ENCODE peak calls at places on chromosomes 12 and 14, in seven cellular contexts. One of them, this sample, is unnamed.

GRCh38 chr14:50308363-50308762 is 3.7 kb downstream of the L2HGDH start:
- DNase-seq in fibroblast of pulmonary artery: no peak
- DNase-seq in MG63: no peak
- DNase-seq in dorsolateral prefrontal cortex: no peak
- DNase-seq in mesenchymal stem cell: peak
- DNase-seq in BE2C: no peak
- DNase-seq in fibroblast of lung: peak
- DNase-seq in this sample: peak

GRCh38 chr12:109744026-109744425 is 30.4 kb downstream of the FAM222A start:
- DNase-seq in fibroblast of pulmonary artery: no peak
- DNase-seq in MG63: no peak
- DNase-seq in dorsolateral prefrontal cortex: peak
- DNase-seq in mesenchymal stem cell: no peak
- DNase-seq in BE2C: peak
- DNase-seq in fibroblast of lung: no peak
- DNase-seq in this sample: no peak

GRCh38 chr14:104433401-104434213 is 146.0 kb upstream of the C14orf180 start:
- DNase-seq in fibroblast of pulmonary artery: no peak
- DNase-seq in MG63: no peak
- DNase-seq in dorsolateral prefrontal cortex: peak
- DNase-seq in mesenchymal stem cell: no peak
- DNase-seq in BE2C: no peak
- DNase-seq in fibroblast of lung: no peak
- DNase-seq in this sample: no peak

GRCh38 chr14:23538785-23539184 is 12.8 kb downstream of the ZFHX2 start:
- DNase-seq in fibroblast of pulmonary artery: peak
- DNase-seq in MG63: no peak
- DNase-seq in dorsolateral prefrontal cortex: peak
- DNase-seq in mesenchymal stem cell: no peak
- DNase-seq in BE2C: no peak
- DNase-seq in fibroblast of lung: no peak
- DNase-seq in this sample: peak

GRCh38 chr12:30694971-30695326 is 720 bp downstream of the IPO8 start:
- DNase-seq in fibroblast of pulmonary artery: peak
- DNase-seq in MG63: peak
- DNase-seq in dorsolateral prefrontal cortex: peak
- DNase-seq in mesenchymal stem cell: peak
- DNase-seq in BE2C: peak
- DNase-seq in fibroblast of lung: peak
- DNase-seq in this sample: peak

GRCh38 chr12:109902866-109903265 is 2.8 kb downstream of the TCHP start:
- DNase-seq in fibroblast of pulmonary artery: no peak
- DNase-seq in MG63: no peak
- DNase-seq in dorsolateral prefrontal cortex: no peak
- DNase-seq in mesenchymal stem cell: no peak
- DNase-seq in BE2C: no peak
- DNase-seq in fibroblast of lung: no peak
- DNase-seq in this sample: no peak

GRCh38 chr12:110689002-110689600 is at the start of gene HVCN1:
- DNase-seq in fibroblast of pulmonary artery: no peak
- DNase-seq in MG63: peak
- DNase-seq in dorsolateral prefrontal cortex: no peak
- DNase-seq in mesenchymal stem cell: peak
- DNase-seq in BE2C: no peak
- DNase-seq in fibroblast of lung: peak
- DNase-seq in this sample: peak

GRCh38 chr14:105196228-105196960 is 15.3 kb upstream of the NUDT14 start:
- DNase-seq in fibroblast of pulmonary artery: no peak
- DNase-seq in MG63: no peak
- DNase-seq in dorsolateral prefrontal cortex: no peak
- DNase-seq in mesenchymal stem cell: no peak
- DNase-seq in BE2C: no peak
- DNase-seq in fibroblast of lung: no peak
- DNase-seq in this sample: no peak

GRCh38 chr12:122368361-122369073 is 54.0 kb downstream of the CLIP1 start:
- DNase-seq in fibroblast of pulmonary artery: peak
- DNase-seq in MG63: peak
- DNase-seq in dorsolateral prefrontal cortex: no peak
- DNase-seq in mesenchymal stem cell: peak
- DNase-seq in BE2C: no peak
- DNase-seq in fibroblast of lung: peak
- DNase-seq in this sample: peak

GRCh38 chr12:118541945-118542344 is 165.6 kb downstream of the SUDS3 start:
- DNase-seq in fibroblast of pulmonary artery: no peak
- DNase-seq in MG63: no peak
- DNase-seq in dorsolateral prefrontal cortex: no peak
- DNase-seq in mesenchymal stem cell: no peak
- DNase-seq in BE2C: peak
- DNase-seq in fibroblast of lung: no peak
- DNase-seq in this sample: no peak

GRCh38 chr12:88931598-88931997 is 351.3 kb upstream of the KITLG start:
- DNase-seq in fibroblast of pulmonary artery: no peak
- DNase-seq in MG63: no peak
- DNase-seq in dorsolateral prefrontal cortex: no peak
- DNase-seq in mesenchymal stem cell: no peak
- DNase-seq in BE2C: no peak
- DNase-seq in fibroblast of lung: peak
- DNase-seq in this sample: no peak

GRCh38 chr14:23056956-23057756 is at the start of gene CDH24:
- DNase-seq in fibroblast of pulmonary artery: peak
- DNase-seq in MG63: peak
- DNase-seq in dorsolateral prefrontal cortex: peak
- DNase-seq in mesenchymal stem cell: peak
- DNase-seq in BE2C: peak
- DNase-seq in fibroblast of lung: peak
- DNase-seq in this sample: peak

GRCh38 chr12:8156845-8157244 is at the start of gene ZNF705A:
- DNase-seq in fibroblast of pulmonary artery: peak
- DNase-seq in MG63: no peak
- DNase-seq in dorsolateral prefrontal cortex: no peak
- DNase-seq in mesenchymal stem cell: peak
- DNase-seq in BE2C: no peak
- DNase-seq in fibroblast of lung: peak
- DNase-seq in this sample: peak

GRCh38 chr14:96799489-96800056 is 2.4 kb downstream of the VRK1 start:
- DNase-seq in fibroblast of pulmonary artery: no peak
- DNase-seq in MG63: no peak
- DNase-seq in dorsolateral prefrontal cortex: no peak
- DNase-seq in mesenchymal stem cell: no peak
- DNase-seq in BE2C: no peak
- DNase-seq in fibroblast of lung: no peak
- DNase-seq in this sample: no peak

GRCh38 chr12:46365951-46366379 is 6.6 kb downstream of the SLC38A2 start:
- DNase-seq in fibroblast of pulmonary artery: peak
- DNase-seq in MG63: no peak
- DNase-seq in dorsolateral prefrontal cortex: no peak
- DNase-seq in mesenchymal stem cell: peak
- DNase-seq in BE2C: no peak
- DNase-seq in fibroblast of lung: peak
- DNase-seq in this sample: peak
- H3K4me3 ChIP-seq in fibroblast of pulmonary artery: peak
- H3K4me3 ChIP-seq in MG63: peak
- H3K4me3 ChIP-seq in dorsolateral prefrontal cortex: no peak
- H3K4me3 ChIP-seq in mesenchymal stem cell: peak
- H3K4me3 ChIP-seq in BE2C: no peak
- H3K4me3 ChIP-seq in fibroblast of lung: peak
- H3K4me3 ChIP-seq in this sample: no peak

GRCh38 chr14:53144244-53144643 is 8.9 kb downstream of the DDHD1 start:
- DNase-seq in fibroblast of pulmonary artery: no peak
- DNase-seq in MG63: no peak
- DNase-seq in dorsolateral prefrontal cortex: no peak
- DNase-seq in mesenchymal stem cell: peak
- DNase-seq in BE2C: no peak
- DNase-seq in fibroblast of lung: peak
- DNase-seq in this sample: no peak

GRCh38 chr14:53147208-53147607 is 5.9 kb downstream of the DDHD1 start:
- DNase-seq in fibroblast of pulmonary artery: no peak
- DNase-seq in MG63: no peak
- DNase-seq in dorsolateral prefrontal cortex: no peak
- DNase-seq in mesenchymal stem cell: no peak
- DNase-seq in BE2C: no peak
- DNase-seq in fibroblast of lung: no peak
- DNase-seq in this sample: no peak

GRCh38 chr14:53147893-53148292 is 5.2 kb downstream of the DDHD1 start:
- DNase-seq in fibroblast of pulmonary artery: no peak
- DNase-seq in MG63: no peak
- DNase-seq in dorsolateral prefrontal cortex: no peak
- DNase-seq in mesenchymal stem cell: no peak
- DNase-seq in BE2C: no peak
- DNase-seq in fibroblast of lung: no peak
- DNase-seq in this sample: no peak

GRCh38 chr14:53148612-53149202 is 4.4 kb downstream of the DDHD1 start:
- DNase-seq in fibroblast of pulmonary artery: no peak
- DNase-seq in MG63: no peak
- DNase-seq in dorsolateral prefrontal cortex: no peak
- DNase-seq in mesenchymal stem cell: no peak
- DNase-seq in BE2C: no peak
- DNase-seq in fibroblast of lung: no peak
- DNase-seq in this sample: no peak

GRCh38 chr14:53146739-53147138 is 6.4 kb downstream of the DDHD1 start:
- DNase-seq in fibroblast of pulmonary artery: no peak
- DNase-seq in MG63: no peak
- DNase-seq in dorsolateral prefrontal cortex: no peak
- DNase-seq in mesenchymal stem cell: no peak
- DNase-seq in BE2C: no peak
- DNase-seq in fibroblast of lung: no peak
- DNase-seq in this sample: no peak
- H3K4me3 ChIP-seq in fibroblast of pulmonary artery: no peak
- H3K4me3 ChIP-seq in MG63: no peak
- H3K4me3 ChIP-seq in dorsolateral prefrontal cortex: no peak
- H3K4me3 ChIP-seq in mesenchymal stem cell: no peak
- H3K4me3 ChIP-seq in BE2C: no peak
- H3K4me3 ChIP-seq in fibroblast of lung: no peak
- H3K4me3 ChIP-seq in this sample: no peak

GRCh38 chr12:24360057-24360456 is 410.6 kb upstream of the SOX5 start:
- DNase-seq in fibroblast of pulmonary artery: no peak
- DNase-seq in MG63: no peak
- DNase-seq in dorsolateral prefrontal cortex: no peak
- DNase-seq in mesenchymal stem cell: peak
- DNase-seq in BE2C: no peak
- DNase-seq in fibroblast of lung: no peak
- DNase-seq in this sample: no peak

GRCh38 chr12:24360907-24361306 is 411.4 kb upstream of the SOX5 start:
- DNase-seq in fibroblast of pulmonary artery: peak
- DNase-seq in MG63: no peak
- DNase-seq in dorsolateral prefrontal cortex: no peak
- DNase-seq in mesenchymal stem cell: peak
- DNase-seq in BE2C: no peak
- DNase-seq in fibroblast of lung: peak
- DNase-seq in this sample: no peak

GRCh38 chr12:24363177-24363754 is 413.8 kb upstream of the SOX5 start:
- DNase-seq in fibroblast of pulmonary artery: no peak
- DNase-seq in MG63: no peak
- DNase-seq in dorsolateral prefrontal cortex: no peak
- DNase-seq in mesenchymal stem cell: no peak
- DNase-seq in BE2C: peak
- DNase-seq in fibroblast of lung: no peak
- DNase-seq in this sample: no peak

GRCh38 chr12:24360461-24360860 is 411.0 kb upstream of the SOX5 start:
- DNase-seq in fibroblast of pulmonary artery: no peak
- DNase-seq in MG63: no peak
- DNase-seq in dorsolateral prefrontal cortex: no peak
- DNase-seq in mesenchymal stem cell: no peak
- DNase-seq in BE2C: no peak
- DNase-seq in fibroblast of lung: no peak
- DNase-seq in this sample: no peak

DNA sequence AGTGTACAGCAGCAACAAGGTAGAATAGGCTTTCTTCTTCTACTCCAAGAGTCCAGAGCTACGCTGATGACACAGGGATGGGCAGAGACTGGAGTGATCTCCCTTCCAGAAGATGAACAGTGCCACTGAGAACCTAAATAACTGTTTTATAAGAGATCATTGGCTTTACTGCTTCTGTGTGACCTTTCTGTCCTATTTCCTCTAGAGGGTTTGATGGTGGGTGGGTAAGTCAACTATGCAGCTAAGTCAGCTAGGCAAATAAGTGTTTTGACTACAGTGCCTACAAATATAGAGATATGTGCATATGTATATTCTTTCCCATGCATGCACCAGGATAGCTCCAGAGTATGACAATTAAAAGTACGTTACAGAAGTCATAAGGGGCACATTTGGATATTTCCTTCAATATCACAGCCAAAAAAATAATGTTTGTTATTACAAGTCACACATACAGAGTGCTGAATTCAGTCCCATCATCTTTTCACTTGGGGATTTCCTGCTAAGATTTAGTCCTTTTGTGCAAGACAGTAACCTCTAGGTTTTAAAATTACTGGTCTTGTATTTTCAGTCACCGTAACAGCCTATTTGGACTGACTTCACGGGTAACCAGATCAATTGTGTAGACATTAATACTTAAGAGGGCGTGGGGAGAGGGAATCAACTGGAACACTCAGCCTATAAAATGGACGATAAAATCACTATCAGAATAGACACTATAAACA is 412.6 kb upstream of the SOX5 start:
- DNase-seq in fibroblast of pulmonary artery: no peak
- DNase-seq in MG63: no peak
- DNase-seq in dorsolateral prefrontal cortex: no peak
- DNase-seq in mesenchymal stem cell: no peak
- DNase-seq in BE2C: no peak
- DNase-seq in fibroblast of lung: no peak
- DNase-seq in this sample: no peak
- H3K4me3 ChIP-seq in fibroblast of pulmonary artery: no peak
- H3K4me3 ChIP-seq in MG63: no peak
- H3K4me3 ChIP-seq in dorsolateral prefrontal cortex: no peak
- H3K4me3 ChIP-seq in mesenchymal stem cell: no peak
- H3K4me3 ChIP-seq in BE2C: no peak
- H3K4me3 ChIP-seq in fibroblast of lung: no peak
- H3K4me3 ChIP-seq in this sample: no peak

DNA sequence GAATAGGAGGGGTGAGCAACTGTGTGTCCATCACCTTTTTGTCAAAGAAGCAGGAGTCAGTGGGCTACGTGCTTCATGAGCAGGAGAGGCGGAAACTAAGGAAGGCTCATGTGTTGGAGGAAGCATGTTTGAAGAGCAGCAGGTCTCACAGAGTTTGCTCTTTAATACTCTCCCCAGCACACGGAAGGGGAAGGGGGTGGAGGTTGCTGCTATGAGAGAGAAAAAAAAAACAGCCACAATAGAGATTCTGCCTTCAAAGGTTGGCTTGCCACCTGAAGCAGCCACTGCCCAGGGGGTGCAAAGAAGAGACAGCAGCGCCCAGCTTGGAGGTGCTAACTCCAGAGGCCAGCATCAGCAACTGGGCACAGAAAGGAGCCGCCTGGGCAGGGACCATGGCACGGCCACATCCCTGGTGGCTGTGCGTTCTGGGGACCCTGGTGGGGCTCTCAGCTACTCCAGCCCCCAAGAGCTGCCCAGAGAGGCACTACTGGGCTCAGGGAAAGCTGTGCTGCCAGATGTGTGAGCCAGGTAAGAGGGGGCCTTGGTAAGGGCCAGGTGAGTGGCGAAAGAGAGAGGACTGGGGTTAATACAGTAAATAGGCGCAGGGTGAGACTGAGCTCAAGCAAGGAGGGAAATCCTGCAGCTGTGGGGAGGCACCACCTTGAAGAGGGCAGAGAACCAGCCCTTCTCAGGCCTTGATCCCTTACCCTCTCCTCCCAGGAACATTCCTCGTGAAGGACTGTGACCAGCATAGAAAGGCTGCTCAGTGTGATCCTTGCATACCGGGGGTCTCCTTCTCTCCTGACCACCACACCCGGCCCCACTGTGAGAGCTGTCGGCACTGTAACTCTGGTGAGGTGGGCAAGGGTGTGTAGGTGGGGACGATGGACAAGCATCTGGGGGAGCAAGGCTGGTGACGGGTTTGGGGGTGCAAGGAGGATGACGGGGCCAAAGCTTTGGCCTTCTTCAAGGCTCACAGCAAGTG is at the start of gene CD27:
- DNase-seq in fibroblast of pulmonary artery: no peak
- DNase-seq in MG63: no peak
- DNase-seq in dorsolateral prefrontal cortex: no peak
- DNase-seq in mesenchymal stem cell: no peak
- DNase-seq in BE2C: no peak
- DNase-seq in fibroblast of lung: no peak
- DNase-seq in this sample: no peak
- H3K4me3 ChIP-seq in fibroblast of pulmonary artery: no peak
- H3K4me3 ChIP-seq in MG63: no peak
- H3K4me3 ChIP-seq in dorsolateral prefrontal cortex: no peak
- H3K4me3 ChIP-seq in mesenchymal stem cell: no peak
- H3K4me3 ChIP-seq in BE2C: no peak
- H3K4me3 ChIP-seq in fibroblast of lung: no peak
- H3K4me3 ChIP-seq in this sample: no peak